ENCODE peak calls at places on chromosome 15, in four cellular contexts. K is CD4-positive, alpha-beta memory T cell; Y is upper lobe of right lung; P is psoas muscle. V is an unnamed sample.

GRCh38 chr15:38254065-38254883 is 1.6 kb downstream of the SPRED1 start:
- DNase-seq in K (peak; percentile 59), Y (no peak), P (no peak), V (peak; percentile 9)

GRCh38 chr15:73127302-73127936 is 75.2 kb downstream of the NEO1 start:
- DNase-seq in K (peak; percentile 36), Y (no peak), P (no peak), V (peak; percentile 16)

GRCh38 chr15:26758079-26758478 is 14.8 kb downstream of the GABRB3 start:
- DNase-seq in K (no peak), Y (no peak), P (no peak), V (no peak)

GRCh38 chr15:83305696-83306291 is 21.3 kb upstream of the BNC1 start:
- DNase-seq in K (no peak), Y (peak; percentile 74), P (no peak), V (no peak)

GRCh38 chr15:62783303-62783957 is 259.1 kb upstream of the TPM1 start:
- DNase-seq in K (no peak), Y (no peak), P (no peak), V (no peak)

GRCh38 chr15:40499931-40500330 is 29.1 kb downstream of the CHST14 start:
- DNase-seq in K (no peak), Y (no peak), P (no peak), V (no peak)

GRCh38 chr15:38190501-38190900 is 62.1 kb upstream of the SPRED1 start:
- DNase-seq in K (no peak), Y (no peak), P (no peak), V (no peak)

GRCh38 chr15:101625169-101625568 is 27.0 kb downstream of the TM2D3 start:
- DNase-seq in K (no peak), Y (no peak), P (no peak), V (no peak)

GRCh38 chr15:70947369-70948335 is 55.0 kb downstream of the LRRC49 start:
- DNase-seq in K (no peak), Y (no peak), P (no peak), V (no peak)

GRCh38 chr15:60074181-60074885 is 70.2 kb downstream of the FOXB1 start:
- DNase-seq in K (peak; percentile 21), Y (no peak), P (no peak), V (no peak)

GRCh38 chr15:62119224-62119925 is 45.7 kb downstream of the C2CD4B start:
- DNase-seq in K (no peak), Y (no peak), P (no peak), V (no peak)

GRCh38 chr15:92889390-92890113 is 10.6 kb upstream of the CHD2 start:
- DNase-seq in K (no peak), Y (no peak), P (no peak), V (no peak)

GRCh38 chr15:72970965-72971746 is 81.1 kb upstream of the NEO1 start:
- DNase-seq in K (no peak), Y (no peak), P (no peak), V (no peak)

GRCh38 chr15:58457466-58457965 is 25.7 kb downstream of the LIPC start:
- DNase-seq in K (no peak), Y (no peak), P (no peak), V (no peak)

GRCh38 chr15:57610130-57610529 is 18.4 kb downstream of the MYZAP start:
- DNase-seq in K (no peak), Y (no peak), P (peak; percentile 58), V (no peak)

GRCh38 chr15:37095197-37095992 is 5.0 kb downstream of the MEIS2 start:
- DNase-seq in K (no peak), Y (no peak), P (no peak), V (no peak)

GRCh38 chr15:77032647-77033416 is 37.9 kb downstream of the PSTPIP1 start:
- DNase-seq in K (no peak), Y (peak; percentile 67), P (no peak), V (no peak)

GRCh38 chr15:43988900-43989299 is 162.1 kb downstream of the WDR76 start:
- DNase-seq in K (no peak), Y (no peak), P (no peak), V (no peak)

GRCh38 chr15:92077353-92078080 is 224.0 kb downstream of the SLCO3A1 start:
- DNase-seq in K (peak; percentile 55), Y (peak; percentile 77), P (peak; percentile 65), V (peak; percentile 35)

GRCh38 chr15:78527325-78527724 is 12.9 kb upstream of the PSMA4 start:
- DNase-seq in K (no peak), Y (no peak), P (no peak), V (no peak)

GRCh38 chr15:93800805-93801204 is 430.6 kb upstream of the MCTP2 start:
- DNase-seq in K (no peak), Y (no peak), P (no peak), V (no peak)

GRCh38 chr15:56817266-56817665 is 84.0 kb upstream of the ZNF280D start:
- DNase-seq in K (no peak), Y (no peak), P (no peak), V (no peak)

GRCh38 chr15:89898628-89899302 is 5.0 kb upstream of the AP3S2 start:
- DNase-seq in K (peak; percentile 50), Y (no peak), P (peak; percentile 30), V (peak; percentile 11)

GRCh38 chr15:47718474-47719440 is 1.5 kb downstream of the SEMA6D start:
- DNase-seq in K (no peak), Y (peak; percentile 59), P (peak; percentile 19), V (no peak)

GRCh38 chr15:41913251-41913650 is 19.4 kb upstream of the SPTBN5 start:
- DNase-seq in K (no peak), Y (no peak), P (no peak), V (no peak)

GRCh38 chr15:93610944-93611343 is 521.9 kb upstream of the RGMA start:
- DNase-seq in K (no peak), Y (no peak), P (no peak), V (no peak)

GRCh38 chr15:40721716-40722115 is 26.7 kb downstream of the RAD51 start:
- DNase-seq in K (no peak), Y (no peak), P (no peak), V (no peak)

GRCh38 chr15:39613861-39614260 is 33.0 kb downstream of the THBS1 start:
- DNase-seq in K (no peak), Y (no peak), P (no peak), V (no peak)

GRCh38 chr15:93088200-93088980 is 621 bp downstream of the RGMA start:
- DNase-seq in K (peak; percentile 12), Y (peak; percentile 70), P (peak; percentile 67), V (peak; percentile 22)

GRCh38 chr15:36161781-36162212 is 417.6 kb upstream of the CDIN1 start:
- DNase-seq in K (no peak), Y (no peak), P (no peak), V (no peak)

GRCh38 chr15:31273258-31273941 is 53.2 kb upstream of the KLF13 start:
- DNase-seq in K (no peak), Y (no peak), P (no peak), V (peak; percentile 9)

GRCh38 chr15:71080705-71081104 is 34.6 kb upstream of the THSD4 start:
- DNase-seq in K (no peak), Y (no peak), P (no peak), V (no peak)

GRCh38 chr15:89469331-89470107 is 26.9 kb downstream of the RHCG start:
- DNase-seq in K (no peak), Y (peak; percentile 23), P (no peak), V (no peak)

GRCh38 chr15:42502472-42502871 is 7.0 kb downstream of the SNAP23 start:
- DNase-seq in K (no peak), Y (no peak), P (no peak), V (no peak)

GRCh38 chr15:70754862-70755261 is 8.5 kb downstream of the UACA start:
- DNase-seq in K (no peak), Y (no peak), P (no peak), V (no peak)

GRCh38 chr15:44298878-44299277 is 10.4 kb downstream of the GOLM2 start:
- DNase-seq in K (no peak), Y (no peak), P (no peak), V (no peak)

GRCh38 chr15:99682455-99682854 is 50.8 kb downstream of the LYSMD4 start:
- DNase-seq in K (no peak), Y (no peak), P (no peak), V (no peak)

GRCh38 chr15:99683000-99683670 is 50.1 kb downstream of the LYSMD4 start:
- DNase-seq in K (no peak), Y (no peak), P (no peak), V (no peak)

GRCh38 chr15:99686290-99686689 is 46.9 kb downstream of the LYSMD4 start:
- DNase-seq in K (no peak), Y (no peak), P (no peak), V (no peak)
- H3K4me1 ChIP-seq in K (peaks cover 13% of the 10 kb centered on the region), Y (no peaks in the 10 kb centered on the region), P (no peaks in the 10 kb centered on the region), V (peaks cover 18% of the 10 kb centered on the region)

GRCh38 chr15:50181206-50181982 is 602 bp upstream of the SLC27A2 start:
- DNase-seq in K (no peak), Y (no peak), P (no peak), V (no peak)
- H3K27ac ChIP-seq in K (no peak overlapping the region), Y (no peak overlapping the region), P (no peak overlapping the region), V (no peak overlapping the region)

GRCh38 chr15:51348688-51349087 is 7.2 kb downstream of the GLDN start:
- DNase-seq in K (no peak), Y (no peak), P (no peak), V (no peak)

GRCh38 chr15:51350723-51351122 is 9.3 kb downstream of the GLDN start:
- DNase-seq in K (no peak), Y (no peak), P (no peak), V (no peak)

GRCh38 chr15:51343466-51343865 is 2.0 kb downstream of the GLDN start:
- DNase-seq in K (no peak), Y (no peak), P (no peak), V (no peak)

GRCh38 chr15:51349156-51349844 is 7.8 kb downstream of the GLDN start:
- DNase-seq in K (no peak), Y (no peak), P (no peak), V (no peak)
- H3K4me3 ChIP-seq in K (no peak overlapping the region), Y (no peak overlapping the region), P (no peak overlapping the region), V (no peak overlapping the region)

GRCh38 chr15:85477730-85478129 is 97.3 kb downstream of the AKAP13 start:
- DNase-seq in K (no peak), Y (no peak), P (no peak), V (no peak)

GRCh38 chr15:85479071-85479647 is 98.8 kb downstream of the AKAP13 start:
- DNase-seq in K (no peak), Y (no peak), P (no peak), V (no peak)

GRCh38 chr15:85475317-85475701 is 94.9 kb downstream of the AKAP13 start:
- DNase-seq in K (no peak), Y (no peak), P (no peak), V (no peak)

GRCh38 chr15:85475711-85476110 is 95.3 kb downstream of the AKAP13 start:
- DNase-seq in K (no peak), Y (no peak), P (no peak), V (no peak)

GRCh38 chr15:85477061-85477460 is 96.7 kb downstream of the AKAP13 start:
- DNase-seq in K (no peak), Y (no peak), P (no peak), V (no peak)
- H3K4me1 ChIP-seq in K (peaks cover 70% of the 10 kb centered on the region), Y (peaks cover 38% of the 10 kb centered on the region), P (peaks cover 23% of the 10 kb centered on the region), V (peaks cover 84% of the 10 kb centered on the region)